ENCODE peak calls at places on chromosomes 13 and 19, in nine cellular contexts. T is Peyer's patch, D is gastrocnemius medialis, P is testis, N is esophagus muscularis mucosa, K is heart left ventricle, L is tibial nerve, X is breast epithelium, W is IMR-90. U is an unnamed sample.

GRCh38 chr19:49442354-49442753 is 1.0 kb upstream of the SLC17A7 start:
- DNase-seq in T (no peak), D (peak; percentile 67), P (peak; percentile 41), N (no peak), K (no peak), L (peak; percentile 69), X (peak; percentile 46), W (no peak), U (peak; percentile 95)

GRCh38 chr13:110137677-110138008 is 169.3 kb downstream of the COL4A1 start:
- DNase-seq in T (no peak), D (peak; percentile 70), P (peak; percentile 34), N (no peak), K (no peak), L (no peak), X (peak; percentile 52), W (no peak), U (peak; percentile 18)

GRCh38 chr19:28631931-28632330 is 581.0 kb downstream of the UQCRFS1 start:
- DNase-seq in T (no peak), D (no peak), P (no peak), N (no peak), K (no peak), L (no peak), X (no peak), W (no peak), U (no peak)

GRCh38 chr13:109747524-109747923 is 38.9 kb downstream of the IRS2 start:
- DNase-seq in T (no peak), D (no peak), P (no peak), N (no peak), K (no peak), L (no peak), X (no peak), W (no peak), U (no peak)

GRCh38 chr19:12757544-12758274 is 6.1 kb downstream of the BEST2 start:
- DNase-seq in T (peak; percentile 41), D (peak; percentile 70), P (peak; percentile 80), N (no peak), K (peak; percentile 85), L (no peak), X (no peak), W (peak; percentile 61), U (peak; percentile 92)

GRCh38 chr13:21240586-21240985 is 64.1 kb downstream of the MRPL57 start:
- DNase-seq in T (no peak), D (no peak), P (no peak), N (peak; percentile 87), K (no peak), L (no peak), X (no peak), W (peak; percentile 58), U (no peak)

GRCh38 chr13:43686557-43686956 is 100.2 kb downstream of the ENOX1 start:
- DNase-seq in T (no peak), D (peak; percentile 38), P (no peak), N (no peak), K (no peak), L (no peak), X (no peak), W (peak; percentile 93), U (no peak)

GRCh38 chr13:99289674-99290337 is 17.4 kb downstream of the GPR183 start:
- DNase-seq in T (no peak), D (no peak), P (no peak), N (no peak), K (no peak), L (no peak), X (no peak), W (no peak), U (no peak)

GRCh38 chr19:44839272-44839671 is 6.8 kb upstream of the NECTIN2 start:
- DNase-seq in T (no peak), D (no peak), P (no peak), N (no peak), K (no peak), L (no peak), X (no peak), W (no peak), U (no peak)

GRCh38 chr13:50357586-50358118 is 342.4 kb downstream of the KCNRG start:
- DNase-seq in T (no peak), D (no peak), P (peak; percentile 41), N (peak; percentile 83), K (no peak), L (no peak), X (peak; percentile 58), W (peak; percentile 93), U (peak; percentile 21)

GRCh38 chr19:8552810-8553209 is 24.4 kb downstream of the MYO1F start:
- DNase-seq in T (no peak), D (no peak), P (peak; percentile 42), N (no peak), K (no peak), L (no peak), X (no peak), W (peak; percentile 62), U (no peak)

GRCh38 chr19:6047256-6047655 is 63.0 kb downstream of the RFX2 start:
- DNase-seq in T (no peak), D (no peak), P (peak; percentile 4), N (peak; percentile 68), K (no peak), L (no peak), X (no peak), W (no peak), U (no peak)

GRCh38 chr19:32830231-32831014 is 39.1 kb downstream of the SLC7A9 start:
- DNase-seq in T (no peak), D (no peak), P (no peak), N (no peak), K (no peak), L (no peak), X (no peak), W (peak; percentile 55), U (no peak)

GRCh38 chr13:109704771-109705628 is 81.4 kb downstream of the IRS2 start:
- DNase-seq in T (no peak), D (peak; percentile 58), P (peak; percentile 38), N (no peak), K (peak; percentile 65), L (no peak), X (no peak), W (no peak), U (peak; percentile 63)

GRCh38 chr13:50030315-50030714 is 15.1 kb downstream of the KCNRG start:
- DNase-seq in T (no peak), D (no peak), P (no peak), N (no peak), K (no peak), L (no peak), X (no peak), W (peak; percentile 29), U (no peak)

GRCh38 chr13:110509478-110509926 is 52.0 kb downstream of the RAB20 start:
- DNase-seq in T (no peak), D (no peak), P (no peak), N (no peak), K (no peak), L (no peak), X (no peak), W (peak; percentile 41), U (no peak)

GRCh38 chr13:98221234-98221633 is 44.2 kb upstream of the RNF113B start:
- DNase-seq in T (no peak), D (no peak), P (no peak), N (no peak), K (no peak), L (no peak), X (no peak), W (no peak), U (no peak)

GRCh38 chr19:41774515-41774980 is 19.2 kb downstream of the CEACAM6 start:
- DNase-seq in T (no peak), D (no peak), P (no peak), N (no peak), K (no peak), L (no peak), X (peak; percentile 31), W (no peak), U (no peak)

GRCh38 chr19:31269425-31270127 is 79.7 kb downstream of the TSHZ3 start:
- DNase-seq in T (no peak), D (no peak), P (no peak), N (no peak), K (peak; percentile 40), L (no peak), X (no peak), W (peak; percentile 34), U (no peak)

GRCh38 chr13:72985610-72986009 is 73.2 kb upstream of the KLF5 start:
- DNase-seq in T (no peak), D (no peak), P (no peak), N (no peak), K (no peak), L (no peak), X (no peak), W (no peak), U (no peak)

GRCh38 chr13:111245781-111246384 is 74.6 kb upstream of the TEX29 start:
- DNase-seq in T (no peak), D (no peak), P (no peak), N (peak; percentile 4), K (no peak), L (no peak), X (no peak), W (peak; percentile 56), U (no peak)

GRCh38 chr19:18946918-18947317 is 5.9 kb upstream of the HOMER3 start:
- DNase-seq in T (peak; percentile 51), D (no peak), P (no peak), N (no peak), K (no peak), L (no peak), X (no peak), W (no peak), U (no peak)
- TF ChIP-seq POLR2A in T (no peak), D (no peak), P (no peak), N (no peak), K (no peak), L (no peak), X (no peak), W (no peak), U (no peak)

GRCh38 chr19:35170359-35171061 is 16.0 kb downstream of the FXYD5 start:
- DNase-seq in T (no peak), D (no peak), P (no peak), N (no peak), K (no peak), L (no peak), X (no peak), W (no peak), U (peak; percentile 81)
- TF ChIP-seq POLR2A in T (no peak), D (no peak), P (no peak), N (no peak), K (no peak), L (no peak), X (no peak), W (no peak), U (no peak)

DNA sequence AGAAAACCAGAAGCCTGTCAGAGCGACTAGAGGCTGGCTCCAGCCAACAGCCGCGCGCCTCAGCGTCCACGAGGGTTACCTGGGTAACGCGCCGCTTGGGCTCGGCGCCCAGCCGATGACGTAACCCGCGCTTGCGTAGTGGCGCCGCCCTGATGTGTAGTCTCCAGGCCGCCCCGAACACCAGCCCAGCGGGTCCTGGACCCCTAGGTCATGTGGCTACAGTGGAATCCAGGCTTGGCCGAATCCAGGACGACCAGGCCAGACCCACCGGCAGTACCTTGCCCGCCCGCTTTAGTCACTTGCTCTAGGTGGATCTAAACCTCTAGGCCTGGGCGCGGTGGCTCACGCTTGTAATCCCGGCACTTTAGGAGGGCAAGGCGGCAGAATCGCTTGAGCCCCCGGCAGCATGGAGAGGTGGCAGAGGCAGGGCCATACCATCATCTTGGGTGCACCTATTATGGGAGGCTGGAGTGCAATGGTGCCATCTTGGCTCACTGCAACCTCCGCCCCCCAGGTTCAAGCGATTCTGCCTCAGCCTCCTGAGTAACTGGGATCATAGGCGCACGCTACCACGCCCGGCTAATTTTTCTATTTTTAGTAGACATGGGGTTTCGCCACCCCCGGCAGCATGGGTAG is 7.2 kb upstream of the ZNF606 start:
- DNase-seq in T (peak; percentile 53), D (peak; percentile 30), P (peak; percentile 93), N (no peak), K (peak; percentile 94), L (no peak), X (peak; percentile 90), W (peak; percentile 63), U (peak; percentile 93)
- TF ChIP-seq POLR2A in T (no peak), D (no peak), P (no peak), N (no peak), K (no peak), L (no peak), X (peak; percentile 42), W (no peak), U (no peak)

GRCh38 chr19:47274891-47275865 is 493 bp downstream of the INAFM1 start:
- DNase-seq in T (no peak), D (no peak), P (peak; percentile 35), N (no peak), K (peak; percentile 76), L (no peak), X (no peak), W (no peak), U (peak; percentile 92)
- TF ChIP-seq POLR2A in T (no peak), D (no peak), P (no peak), N (no peak), K (no peak), L (no peak), X (no peak), W (peak; percentile 13), U (no peak)

U was measured in lower leg skin.